ENCODE peak calls at places on chromosomes 12 and 14, in ten cellular contexts. One of them, this sample, is unnamed.

GRCh38 chr14:61547186-61548121 is 147.9 kb upstream of the HIF1A start:
- DNase-seq in GM19239: no peak
- DNase-seq in G401: no peak
- DNase-seq in lung: no peak
- DNase-seq in NCI-H1048: no peak
- DNase-seq in ELR: peak
- DNase-seq in endothelial cell: no peak
- DNase-seq in activated T-cell treated with anti-CD3 and anti-CD28 coated beads, Interleukin-2, amount 50 U/mL, for 24 hours: peak
- DNase-seq in NCI-H748 treated with DMSO at 0.1 percent for 48 hours: no peak
- DNase-seq in iris pigment epithelial cell: peak
- DNase-seq in this sample: no peak

GRCh38 chr12:49872781-49873181 is 29.9 kb upstream of the BCDIN3D start:
- DNase-seq in iris pigment epithelial cell: peak
- DNase-seq in G401: no peak
- DNase-seq in activated T-cell treated with anti-CD3 and anti-CD28 coated beads, Interleukin-2, amount 50 U/mL, for 24 hours: no peak
- DNase-seq in ELR: no peak
- DNase-seq in NCI-H748 treated with DMSO at 0.1 percent for 48 hours: no peak
- DNase-seq in endothelial cell: no peak
- DNase-seq in NCI-H1048: no peak
- DNase-seq in lung: no peak
- DNase-seq in GM19239: no peak
- DNase-seq in this sample: no peak

GRCh38 chr12:67804168-67804567 is 155.6 kb downstream of the DYRK2 start:
- DNase-seq in NCI-H748 treated with DMSO at 0.1 percent for 48 hours: no peak
- DNase-seq in lung: no peak
- DNase-seq in ELR: no peak
- DNase-seq in G401: no peak
- DNase-seq in iris pigment epithelial cell: no peak
- DNase-seq in activated T-cell treated with anti-CD3 and anti-CD28 coated beads, Interleukin-2, amount 50 U/mL, for 24 hours: no peak
- DNase-seq in endothelial cell: no peak
- DNase-seq in GM19239: no peak
- DNase-seq in NCI-H1048: no peak
- DNase-seq in this sample: no peak

GRCh38 chr12:63382930-63383329 is 231.9 kb upstream of the AVPR1A start:
- DNase-seq in NCI-H748 treated with DMSO at 0.1 percent for 48 hours: no peak
- DNase-seq in G401: no peak
- DNase-seq in activated T-cell treated with anti-CD3 and anti-CD28 coated beads, Interleukin-2, amount 50 U/mL, for 24 hours: no peak
- DNase-seq in lung: no peak
- DNase-seq in endothelial cell: no peak
- DNase-seq in NCI-H1048: no peak
- DNase-seq in iris pigment epithelial cell: peak
- DNase-seq in GM19239: no peak
- DNase-seq in ELR: no peak
- DNase-seq in this sample: no peak

GRCh38 chr12:29591140-29592020 is 93.9 kb upstream of the OVCH1 start:
- DNase-seq in lung: no peak
- DNase-seq in G401: no peak
- DNase-seq in endothelial cell: peak
- DNase-seq in NCI-H1048: no peak
- DNase-seq in activated T-cell treated with anti-CD3 and anti-CD28 coated beads, Interleukin-2, amount 50 U/mL, for 24 hours: no peak
- DNase-seq in NCI-H748 treated with DMSO at 0.1 percent for 48 hours: no peak
- DNase-seq in iris pigment epithelial cell: peak
- DNase-seq in ELR: no peak
- DNase-seq in GM19239: no peak
- DNase-seq in this sample: no peak

GRCh38 chr14:66752109-66752508 is 244.2 kb downstream of the GPHN start:
- DNase-seq in ELR: no peak
- DNase-seq in activated T-cell treated with anti-CD3 and anti-CD28 coated beads, Interleukin-2, amount 50 U/mL, for 24 hours: no peak
- DNase-seq in NCI-H748 treated with DMSO at 0.1 percent for 48 hours: no peak
- DNase-seq in G401: no peak
- DNase-seq in endothelial cell: no peak
- DNase-seq in lung: no peak
- DNase-seq in NCI-H1048: no peak
- DNase-seq in GM19239: no peak
- DNase-seq in iris pigment epithelial cell: no peak
- DNase-seq in this sample: no peak

GRCh38 chr12:64757778-64758177 is 1.4 kb downstream of the GNS start:
- DNase-seq in iris pigment epithelial cell: no peak
- DNase-seq in activated T-cell treated with anti-CD3 and anti-CD28 coated beads, Interleukin-2, amount 50 U/mL, for 24 hours: no peak
- DNase-seq in G401: no peak
- DNase-seq in lung: no peak
- DNase-seq in NCI-H748 treated with DMSO at 0.1 percent for 48 hours: no peak
- DNase-seq in endothelial cell: no peak
- DNase-seq in GM19239: no peak
- DNase-seq in NCI-H1048: no peak
- DNase-seq in ELR: no peak
- DNase-seq in this sample: no peak

GRCh38 chr12:116542345-116542950 is 16.7 kb upstream of the MAP1LC3B2 start:
- DNase-seq in endothelial cell: no peak
- DNase-seq in NCI-H748 treated with DMSO at 0.1 percent for 48 hours: no peak
- DNase-seq in NCI-H1048: no peak
- DNase-seq in ELR: peak
- DNase-seq in G401: peak
- DNase-seq in iris pigment epithelial cell: no peak
- DNase-seq in activated T-cell treated with anti-CD3 and anti-CD28 coated beads, Interleukin-2, amount 50 U/mL, for 24 hours: no peak
- DNase-seq in GM19239: no peak
- DNase-seq in lung: no peak
- DNase-seq in this sample: no peak

GRCh38 chr12:51593539-51593938 is 2.5 kb downstream of the SCN8A start:
- DNase-seq in NCI-H748 treated with DMSO at 0.1 percent for 48 hours: no peak
- DNase-seq in ELR: peak
- DNase-seq in GM19239: no peak
- DNase-seq in G401: peak
- DNase-seq in endothelial cell: peak
- DNase-seq in lung: no peak
- DNase-seq in iris pigment epithelial cell: peak
- DNase-seq in NCI-H1048: peak
- DNase-seq in activated T-cell treated with anti-CD3 and anti-CD28 coated beads, Interleukin-2, amount 50 U/mL, for 24 hours: no peak
- DNase-seq in this sample: no peak

GRCh38 chr14:74977164-74977900 is 21.9 kb upstream of the PGF start:
- DNase-seq in activated T-cell treated with anti-CD3 and anti-CD28 coated beads, Interleukin-2, amount 50 U/mL, for 24 hours: no peak
- DNase-seq in NCI-H748 treated with DMSO at 0.1 percent for 48 hours: no peak
- DNase-seq in endothelial cell: no peak
- DNase-seq in lung: no peak
- DNase-seq in ELR: no peak
- DNase-seq in GM19239: no peak
- DNase-seq in NCI-H1048: no peak
- DNase-seq in G401: no peak
- DNase-seq in iris pigment epithelial cell: no peak
- DNase-seq in this sample: no peak

GRCh38 chr12:15924956-15925355 is 13.8 kb downstream of the DERA start:
- DNase-seq in lung: no peak
- DNase-seq in ELR: no peak
- DNase-seq in endothelial cell: no peak
- DNase-seq in activated T-cell treated with anti-CD3 and anti-CD28 coated beads, Interleukin-2, amount 50 U/mL, for 24 hours: no peak
- DNase-seq in GM19239: no peak
- DNase-seq in NCI-H748 treated with DMSO at 0.1 percent for 48 hours: no peak
- DNase-seq in iris pigment epithelial cell: no peak
- DNase-seq in G401: no peak
- DNase-seq in NCI-H1048: no peak
- DNase-seq in this sample: no peak

GRCh38 chr12:40055227-40055579 is 50.7 kb downstream of the SLC2A13 start:
- DNase-seq in NCI-H1048: no peak
- DNase-seq in activated T-cell treated with anti-CD3 and anti-CD28 coated beads, Interleukin-2, amount 50 U/mL, for 24 hours: no peak
- DNase-seq in iris pigment epithelial cell: no peak
- DNase-seq in NCI-H748 treated with DMSO at 0.1 percent for 48 hours: no peak
- DNase-seq in GM19239: no peak
- DNase-seq in endothelial cell: no peak
- DNase-seq in G401: no peak
- DNase-seq in ELR: no peak
- DNase-seq in lung: no peak
- DNase-seq in this sample: no peak

GRCh38 chr14:32329146-32329545 is at the start of gene AKAP6:
- DNase-seq in endothelial cell: no peak
- DNase-seq in NCI-H748 treated with DMSO at 0.1 percent for 48 hours: peak
- DNase-seq in lung: no peak
- DNase-seq in GM19239: no peak
- DNase-seq in activated T-cell treated with anti-CD3 and anti-CD28 coated beads, Interleukin-2, amount 50 U/mL, for 24 hours: no peak
- DNase-seq in NCI-H1048: no peak
- DNase-seq in iris pigment epithelial cell: no peak
- DNase-seq in G401: peak
- DNase-seq in ELR: no peak
- DNase-seq in this sample: no peak

GRCh38 chr12:61854902-61855301 is 405.3 kb upstream of the USP15 start:
- DNase-seq in NCI-H748 treated with DMSO at 0.1 percent for 48 hours: no peak
- DNase-seq in G401: no peak
- DNase-seq in activated T-cell treated with anti-CD3 and anti-CD28 coated beads, Interleukin-2, amount 50 U/mL, for 24 hours: no peak
- DNase-seq in GM19239: no peak
- DNase-seq in endothelial cell: no peak
- DNase-seq in NCI-H1048: no peak
- DNase-seq in ELR: no peak
- DNase-seq in iris pigment epithelial cell: no peak
- DNase-seq in lung: no peak
- DNase-seq in this sample: no peak

GRCh38 chr12:93622485-93622884 is 50.0 kb downstream of the SOCS2 start:
- DNase-seq in iris pigment epithelial cell: peak
- DNase-seq in GM19239: no peak
- DNase-seq in endothelial cell: no peak
- DNase-seq in lung: peak
- DNase-seq in G401: no peak
- DNase-seq in activated T-cell treated with anti-CD3 and anti-CD28 coated beads, Interleukin-2, amount 50 U/mL, for 24 hours: no peak
- DNase-seq in NCI-H1048: no peak
- DNase-seq in ELR: peak
- DNase-seq in NCI-H748 treated with DMSO at 0.1 percent for 48 hours: no peak
- DNase-seq in this sample: no peak

GRCh38 chr14:103830511-103831270 is 16.7 kb downstream of the PPP1R13B start:
- DNase-seq in GM19239: no peak
- DNase-seq in endothelial cell: no peak
- DNase-seq in NCI-H1048: no peak
- DNase-seq in iris pigment epithelial cell: no peak
- DNase-seq in lung: no peak
- DNase-seq in NCI-H748 treated with DMSO at 0.1 percent for 48 hours: no peak
- DNase-seq in ELR: no peak
- DNase-seq in G401: no peak
- DNase-seq in activated T-cell treated with anti-CD3 and anti-CD28 coated beads, Interleukin-2, amount 50 U/mL, for 24 hours: no peak
- DNase-seq in this sample: no peak

GRCh38 chr14:41873379-41874034 is 266.8 kb downstream of the LRFN5 start:
- DNase-seq in iris pigment epithelial cell: peak
- DNase-seq in endothelial cell: no peak
- DNase-seq in lung: no peak
- DNase-seq in activated T-cell treated with anti-CD3 and anti-CD28 coated beads, Interleukin-2, amount 50 U/mL, for 24 hours: no peak
- DNase-seq in GM19239: no peak
- DNase-seq in NCI-H1048: no peak
- DNase-seq in ELR: peak
- DNase-seq in G401: no peak
- DNase-seq in NCI-H748 treated with DMSO at 0.1 percent for 48 hours: no peak
- DNase-seq in this sample: no peak

GRCh38 chr12:132632521-132633228 is 14.1 kb downstream of the P2RX2 start:
- DNase-seq in lung: no peak
- DNase-seq in NCI-H1048: no peak
- DNase-seq in ELR: no peak
- DNase-seq in G401: no peak
- DNase-seq in GM19239: no peak
- DNase-seq in activated T-cell treated with anti-CD3 and anti-CD28 coated beads, Interleukin-2, amount 50 U/mL, for 24 hours: no peak
- DNase-seq in NCI-H748 treated with DMSO at 0.1 percent for 48 hours: no peak
- DNase-seq in endothelial cell: no peak
- DNase-seq in iris pigment epithelial cell: no peak
- DNase-seq in this sample: no peak

GRCh38 chr12:52634266-52635056 is 16.1 kb upstream of the KRT73 start:
- DNase-seq in lung: no peak
- DNase-seq in endothelial cell: no peak
- DNase-seq in NCI-H1048: no peak
- DNase-seq in ELR: no peak
- DNase-seq in NCI-H748 treated with DMSO at 0.1 percent for 48 hours: no peak
- DNase-seq in G401: peak
- DNase-seq in activated T-cell treated with anti-CD3 and anti-CD28 coated beads, Interleukin-2, amount 50 U/mL, for 24 hours: no peak
- DNase-seq in GM19239: no peak
- DNase-seq in iris pigment epithelial cell: no peak
- DNase-seq in this sample: peak

GRCh38 chr12:12441891-12442461 is 85.1 kb downstream of the BORCS5 start:
- DNase-seq in NCI-H1048: no peak
- DNase-seq in G401: no peak
- DNase-seq in GM19239: no peak
- DNase-seq in activated T-cell treated with anti-CD3 and anti-CD28 coated beads, Interleukin-2, amount 50 U/mL, for 24 hours: peak
- DNase-seq in endothelial cell: no peak
- DNase-seq in lung: no peak
- DNase-seq in NCI-H748 treated with DMSO at 0.1 percent for 48 hours: no peak
- DNase-seq in ELR: peak
- DNase-seq in iris pigment epithelial cell: peak
- DNase-seq in this sample: no peak

GRCh38 chr12:2853626-2854025 is 3.2 kb downstream of the TEX52 start:
- DNase-seq in GM19239: peak
- DNase-seq in iris pigment epithelial cell: peak
- DNase-seq in lung: peak
- DNase-seq in NCI-H1048: no peak
- DNase-seq in activated T-cell treated with anti-CD3 and anti-CD28 coated beads, Interleukin-2, amount 50 U/mL, for 24 hours: peak
- DNase-seq in NCI-H748 treated with DMSO at 0.1 percent for 48 hours: peak
- DNase-seq in G401: peak
- DNase-seq in endothelial cell: peak
- DNase-seq in ELR: peak
- DNase-seq in this sample: peak

GRCh38 chr12:53145383-53145782 is 35.1 kb upstream of the ZNF740 start:
- DNase-seq in NCI-H1048: no peak
- DNase-seq in activated T-cell treated with anti-CD3 and anti-CD28 coated beads, Interleukin-2, amount 50 U/mL, for 24 hours: no peak
- DNase-seq in endothelial cell: no peak
- DNase-seq in lung: no peak
- DNase-seq in NCI-H748 treated with DMSO at 0.1 percent for 48 hours: no peak
- DNase-seq in ELR: peak
- DNase-seq in iris pigment epithelial cell: no peak
- DNase-seq in G401: no peak
- DNase-seq in GM19239: no peak
- DNase-seq in this sample: no peak

GRCh38 chr12:47910486-47910885 is 5.7 kb upstream of the VDR start:
- DNase-seq in iris pigment epithelial cell: no peak
- DNase-seq in G401: no peak
- DNase-seq in NCI-H1048: no peak
- DNase-seq in lung: no peak
- DNase-seq in GM19239: no peak
- DNase-seq in activated T-cell treated with anti-CD3 and anti-CD28 coated beads, Interleukin-2, amount 50 U/mL, for 24 hours: no peak
- DNase-seq in endothelial cell: no peak
- DNase-seq in NCI-H748 treated with DMSO at 0.1 percent for 48 hours: no peak
- DNase-seq in ELR: peak
- DNase-seq in this sample: no peak

GRCh38 chr12:14776236-14776959 is 26.9 kb downstream of the WBP11 start:
- DNase-seq in endothelial cell: no peak
- DNase-seq in ELR: peak
- DNase-seq in lung: no peak
- DNase-seq in NCI-H748 treated with DMSO at 0.1 percent for 48 hours: no peak
- DNase-seq in iris pigment epithelial cell: peak
- DNase-seq in NCI-H1048: no peak
- DNase-seq in GM19239: no peak
- DNase-seq in G401: no peak
- DNase-seq in activated T-cell treated with anti-CD3 and anti-CD28 coated beads, Interleukin-2, amount 50 U/mL, for 24 hours: no peak
- DNase-seq in this sample: no peak

GRCh38 chr12:54604436-54604835 is 16.0 kb upstream of the PPP1R1A start:
- DNase-seq in ELR: no peak
- DNase-seq in NCI-H1048: no peak
- DNase-seq in activated T-cell treated with anti-CD3 and anti-CD28 coated beads, Interleukin-2, amount 50 U/mL, for 24 hours: no peak
- DNase-seq in iris pigment epithelial cell: no peak
- DNase-seq in NCI-H748 treated with DMSO at 0.1 percent for 48 hours: no peak
- DNase-seq in G401: no peak
- DNase-seq in GM19239: no peak
- DNase-seq in endothelial cell: no peak
- DNase-seq in lung: no peak
- DNase-seq in this sample: no peak

GRCh38 chr14:105421723-105422615 is 2.3 kb downstream of the MTA1 start:
- DNase-seq in NCI-H1048: no peak
- DNase-seq in GM19239: no peak
- DNase-seq in G401: peak
- DNase-seq in ELR: no peak
- DNase-seq in endothelial cell: no peak
- DNase-seq in iris pigment epithelial cell: no peak
- DNase-seq in NCI-H748 treated with DMSO at 0.1 percent for 48 hours: no peak
- DNase-seq in activated T-cell treated with anti-CD3 and anti-CD28 coated beads, Interleukin-2, amount 50 U/mL, for 24 hours: no peak
- DNase-seq in lung: no peak
- DNase-seq in this sample: no peak

GRCh38 chr14:54362759-54363437 is 33.9 kb upstream of the CDKN3 start:
- DNase-seq in G401: no peak
- DNase-seq in NCI-H1048: no peak
- DNase-seq in ELR: no peak
- DNase-seq in NCI-H748 treated with DMSO at 0.1 percent for 48 hours: no peak
- DNase-seq in lung: no peak
- DNase-seq in endothelial cell: no peak
- DNase-seq in iris pigment epithelial cell: no peak
- DNase-seq in activated T-cell treated with anti-CD3 and anti-CD28 coated beads, Interleukin-2, amount 50 U/mL, for 24 hours: no peak
- DNase-seq in GM19239: no peak
- DNase-seq in this sample: no peak

GRCh38 chr12:119176267-119177055 is 2.3 kb upstream of the HSPB8 start:
- DNase-seq in lung: peak
- DNase-seq in endothelial cell: no peak
- DNase-seq in iris pigment epithelial cell: peak
- DNase-seq in activated T-cell treated with anti-CD3 and anti-CD28 coated beads, Interleukin-2, amount 50 U/mL, for 24 hours: no peak
- DNase-seq in G401: no peak
- DNase-seq in ELR: peak
- DNase-seq in NCI-H748 treated with DMSO at 0.1 percent for 48 hours: peak
- DNase-seq in GM19239: no peak
- DNase-seq in NCI-H1048: no peak
- DNase-seq in this sample: peak

This sample was measured in NCI-H345.